ENCODE peak calls at places on chromosomes 11 and 22, in five cellular contexts. One of them, this sample, is unnamed.

GRCh38 chr11:10322830-10323792 is 18.2 kb downstream of the ADM start:
- DNase-seq in SK-N-SH: peak
- DNase-seq in HepG2: peak
- DNase-seq in K562: peak
- DNase-seq in GM12878: no peak
- DNase-seq in this sample: peak

GRCh38 chr22:50118557-50119168 is 28.9 kb downstream of the MOV10L1 start:
- DNase-seq in SK-N-SH: no peak
- DNase-seq in HepG2: peak
- DNase-seq in K562: peak
- DNase-seq in GM12878: no peak
- DNase-seq in this sample: no peak

GRCh38 chr11:23573430-23573829 is 713.2 kb upstream of the CCDC179 start:
- DNase-seq in SK-N-SH: no peak
- DNase-seq in HepG2: no peak
- DNase-seq in K562: no peak
- DNase-seq in GM12878: no peak
- DNase-seq in this sample: no peak

GRCh38 chr11:17463795-17464194 is 12.8 kb downstream of the ABCC8 start:
- DNase-seq in SK-N-SH: no peak
- DNase-seq in HepG2: no peak
- DNase-seq in K562: no peak
- DNase-seq in GM12878: no peak
- DNase-seq in this sample: no peak

GRCh38 chr11:128246364-128247234 is 340.8 kb downstream of the ETS1 start:
- DNase-seq in SK-N-SH: peak
- DNase-seq in HepG2: no peak
- DNase-seq in K562: no peak
- DNase-seq in GM12878: no peak
- DNase-seq in this sample: no peak

GRCh38 chr11:66996609-66997273 is 21.6 kb downstream of the C11orf86 start:
- DNase-seq in SK-N-SH: no peak
- DNase-seq in HepG2: peak
- DNase-seq in K562: no peak
- DNase-seq in GM12878: no peak
- DNase-seq in this sample: no peak

GRCh38 chr11:2378527-2379210 is 1.6 kb downstream of the CD81 start:
- DNase-seq in SK-N-SH: peak
- DNase-seq in HepG2: no peak
- DNase-seq in K562: no peak
- DNase-seq in GM12878: no peak
- DNase-seq in this sample: no peak

GRCh38 chr11:46247664-46248063 is 29.8 kb upstream of the CREB3L1 start:
- DNase-seq in SK-N-SH: no peak
- DNase-seq in HepG2: peak
- DNase-seq in K562: peak
- DNase-seq in GM12878: no peak
- DNase-seq in this sample: no peak

GRCh38 chr11:23767576-23767975 is 729.3 kb upstream of the LUZP2 start:
- DNase-seq in SK-N-SH: no peak
- DNase-seq in HepG2: no peak
- DNase-seq in K562: no peak
- DNase-seq in GM12878: no peak
- DNase-seq in this sample: no peak

GRCh38 chr22:24516301-24516737 is 21.2 kb downstream of the UPB1 start:
- DNase-seq in SK-N-SH: no peak
- DNase-seq in HepG2: peak
- DNase-seq in K562: no peak
- DNase-seq in GM12878: no peak
- DNase-seq in this sample: no peak

DNA sequence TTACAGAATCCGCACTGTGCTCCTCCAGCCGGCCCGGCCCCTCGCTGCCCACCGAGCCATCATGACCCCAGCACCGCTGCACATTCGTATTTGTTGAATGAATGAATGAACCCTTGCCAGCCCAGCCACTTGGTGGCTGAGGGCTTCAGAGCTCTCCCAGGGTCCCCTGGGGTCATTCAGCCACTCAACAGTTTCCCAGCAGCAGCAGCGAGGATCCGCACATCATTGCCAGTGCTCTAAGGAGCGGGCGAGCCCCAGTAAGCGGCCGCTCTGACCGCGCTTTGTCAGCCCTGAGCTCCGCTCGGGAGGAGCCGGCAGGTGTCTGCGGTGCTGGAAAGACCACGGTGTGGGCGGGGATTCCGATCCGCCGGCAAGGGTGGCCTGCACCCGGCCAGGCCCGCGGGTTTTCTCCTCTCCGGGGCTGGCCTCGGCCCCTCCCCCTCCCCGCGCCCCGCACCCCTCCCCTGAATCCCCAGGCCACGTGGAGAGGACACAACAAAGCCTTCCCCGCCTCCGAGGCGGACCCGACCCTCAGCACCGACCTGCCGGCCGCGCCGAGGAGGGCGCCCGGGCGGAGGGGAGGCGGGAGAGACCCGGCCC is 563 bp downstream of the BID start:
- DNase-seq in SK-N-SH: peak
- DNase-seq in HepG2: peak
- DNase-seq in K562: peak
- DNase-seq in GM12878: no peak
- DNase-seq in this sample: peak
- TF ChIP-seq FOXM1 in SK-N-SH: no peak
- TF ChIP-seq FOXM1 in HepG2: no peak
- TF ChIP-seq FOXM1 in K562: no peak
- TF ChIP-seq FOXM1 in GM12878: no peak
- TF ChIP-seq FOXM1 in this sample: no peak

DNA sequence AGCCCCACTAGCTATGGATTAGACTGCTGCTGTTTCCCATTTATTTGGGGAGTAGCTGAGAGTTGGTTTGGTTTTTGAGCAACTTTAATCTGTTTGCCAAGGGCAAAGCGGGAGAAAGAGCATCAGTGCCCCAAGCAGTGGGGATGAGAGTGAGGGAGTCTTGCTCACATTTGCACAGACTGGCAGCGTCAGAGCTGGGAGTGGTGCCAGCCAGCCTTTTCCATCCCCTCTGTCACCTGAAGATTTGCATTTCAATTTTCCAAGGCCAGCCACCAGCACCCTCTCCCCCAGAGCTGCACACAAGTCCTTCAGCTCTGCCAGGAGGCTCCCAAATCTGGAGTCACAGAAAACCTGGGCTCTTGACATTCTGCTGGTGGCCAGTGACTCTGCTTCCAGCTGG is 21.0 kb upstream of the UVRAG start:
- DNase-seq in SK-N-SH: no peak
- DNase-seq in HepG2: no peak
- DNase-seq in K562: no peak
- DNase-seq in GM12878: no peak
- DNase-seq in this sample: no peak
- TF ChIP-seq FOXM1 in SK-N-SH: no peak
- TF ChIP-seq FOXM1 in HepG2: no peak
- TF ChIP-seq FOXM1 in K562: no peak
- TF ChIP-seq FOXM1 in GM12878: no peak
- TF ChIP-seq FOXM1 in this sample: no peak

GRCh38 chr22:39520874-39521857 is 804 bp downstream of the ATF4 start:
- DNase-seq in SK-N-SH: peak
- DNase-seq in HepG2: no peak
- DNase-seq in K562: peak
- DNase-seq in GM12878: no peak
- DNase-seq in this sample: peak
- TF ChIP-seq FOXM1 in SK-N-SH: no peak
- TF ChIP-seq FOXM1 in HepG2: no peak
- TF ChIP-seq FOXM1 in K562: no peak
- TF ChIP-seq FOXM1 in GM12878: no peak
- TF ChIP-seq FOXM1 in this sample: no peak

DNA sequence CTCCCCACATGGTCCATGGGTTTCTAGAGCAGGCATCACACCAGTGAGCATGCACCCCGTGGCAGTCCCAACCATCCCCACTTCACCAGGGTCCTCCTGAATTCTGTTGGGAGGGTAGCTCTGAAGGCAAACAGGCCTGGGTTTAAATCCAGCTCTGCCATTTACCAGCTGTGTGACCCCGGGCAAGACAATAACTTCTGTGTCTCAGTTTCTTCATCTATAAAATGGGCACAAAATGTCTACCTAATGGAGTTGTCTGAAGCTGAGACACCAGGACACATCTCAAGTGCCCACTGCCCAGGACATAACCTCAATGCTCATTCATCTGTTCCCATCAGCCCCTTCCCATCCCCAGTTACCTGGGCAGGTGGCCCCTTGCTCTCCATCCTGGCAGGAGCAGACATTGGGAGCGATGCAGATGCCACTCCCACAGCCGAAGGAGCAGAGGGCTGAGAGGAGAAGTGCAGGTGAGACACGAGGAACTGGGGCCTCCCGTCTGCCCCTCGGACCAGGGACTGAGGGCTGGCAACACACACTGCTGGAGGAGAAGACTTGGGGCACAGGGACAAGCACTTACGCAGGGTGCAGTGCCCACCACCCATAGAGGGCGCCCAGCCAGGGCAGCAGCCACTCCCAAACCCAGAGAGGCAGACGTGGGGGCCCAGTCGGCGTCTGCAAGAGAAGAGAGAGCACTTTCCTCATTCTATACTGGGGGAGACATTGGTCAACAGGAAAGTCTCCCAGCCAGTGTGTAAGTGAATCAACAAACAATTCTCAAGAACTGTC is 4.0 kb downstream of the VWCE start:
- DNase-seq in SK-N-SH: no peak
- DNase-seq in HepG2: no peak
- DNase-seq in K562: no peak
- DNase-seq in GM12878: no peak
- DNase-seq in this sample: no peak
- TF ChIP-seq FOXM1 in SK-N-SH: no peak
- TF ChIP-seq FOXM1 in HepG2: no peak
- TF ChIP-seq FOXM1 in K562: no peak
- TF ChIP-seq FOXM1 in GM12878: no peak
- TF ChIP-seq FOXM1 in this sample: no peak

GRCh38 chr22:42697542-42698013 is 23.1 kb downstream of the A4GALT start:
- DNase-seq in SK-N-SH: no peak
- DNase-seq in HepG2: peak
- DNase-seq in K562: no peak
- DNase-seq in GM12878: no peak
- DNase-seq in this sample: no peak
- TF ChIP-seq FOXM1 in SK-N-SH: no peak
- TF ChIP-seq FOXM1 in HepG2: no peak
- TF ChIP-seq FOXM1 in K562: no peak
- TF ChIP-seq FOXM1 in GM12878: no peak
- TF ChIP-seq FOXM1 in this sample: no peak

GRCh38 chr22:37990302-37990701 is 5.9 kb upstream of the SOX10 start:
- DNase-seq in SK-N-SH: no peak
- DNase-seq in HepG2: no peak
- DNase-seq in K562: no peak
- DNase-seq in GM12878: no peak
- DNase-seq in this sample: no peak
- TF ChIP-seq FOXM1 in SK-N-SH: no peak
- TF ChIP-seq FOXM1 in HepG2: no peak
- TF ChIP-seq FOXM1 in K562: no peak
- TF ChIP-seq FOXM1 in GM12878: no peak
- TF ChIP-seq FOXM1 in this sample: no peak

GRCh38 chr11:120467627-120468026 is 43.9 kb upstream of the GRIK4 start:
- DNase-seq in SK-N-SH: no peak
- DNase-seq in HepG2: no peak
- DNase-seq in K562: no peak
- DNase-seq in GM12878: no peak
- DNase-seq in this sample: no peak
- TF ChIP-seq FOXM1 in SK-N-SH: no peak
- TF ChIP-seq FOXM1 in HepG2: no peak
- TF ChIP-seq FOXM1 in K562: no peak
- TF ChIP-seq FOXM1 in GM12878: no peak
- TF ChIP-seq FOXM1 in this sample: no peak

DNA sequence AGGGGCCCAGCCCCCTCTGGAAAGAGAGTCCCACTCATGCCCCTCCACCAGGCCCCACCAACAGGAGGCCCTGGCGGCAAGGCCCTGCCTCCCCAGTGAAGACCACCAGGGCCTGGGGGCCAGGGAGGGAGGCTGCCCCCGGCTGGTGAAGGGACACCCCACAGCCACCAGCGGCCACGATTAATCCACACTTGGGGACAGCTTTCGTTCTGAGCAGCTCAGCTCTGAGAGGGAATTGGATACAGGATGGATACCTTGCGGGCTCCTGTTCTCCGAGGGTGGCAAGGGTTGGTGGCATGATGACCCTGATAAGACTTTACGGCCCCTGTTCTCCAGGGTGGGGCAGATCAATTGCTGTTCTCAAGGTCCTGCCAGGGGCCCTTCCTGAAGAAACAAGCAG is 6.9 kb upstream of the NLRP6 start:
- DNase-seq in SK-N-SH: no peak
- DNase-seq in HepG2: no peak
- DNase-seq in K562: no peak
- DNase-seq in GM12878: no peak
- DNase-seq in this sample: no peak
- TF ChIP-seq FOXM1 in SK-N-SH: no peak
- TF ChIP-seq FOXM1 in HepG2: no peak
- TF ChIP-seq FOXM1 in K562: no peak
- TF ChIP-seq FOXM1 in GM12878: no peak
- TF ChIP-seq FOXM1 in this sample: no peak